ENCODE peak calls at places on chromosome 15, in five cellular contexts. F, A, P, O and B are unnamed samples.

GRCh38 chr15:58957101-58957973 is 23.9 kb upstream of the SLTM start:
- DNase-seq in F (peak; percentile 58), A (peak; percentile 90), P (peak; percentile 89), O (peak; percentile 65), B (peak; percentile 96)

GRCh38 chr15:67082007-67082536 is 16.7 kb downstream of the SMAD3 start:
- DNase-seq in F (no peak), A (peak; percentile 48), P (peak; percentile 81), O (no peak), B (no peak)

GRCh38 chr15:57382222-57382621 is 5.9 kb downstream of the CGNL1 start:
- DNase-seq in F (no peak), A (no peak), P (no peak), O (no peak), B (no peak)

GRCh38 chr15:61426466-61426865 is 197.4 kb upstream of the RORA start:
- DNase-seq in F (no peak), A (no peak), P (no peak), O (no peak), B (peak; percentile 65)

GRCh38 chr15:96329403-96329981 is 1.0 kb upstream of the NR2F2 start:
- DNase-seq in F (no peak), A (peak; percentile 38), P (no peak), O (no peak), B (no peak)

GRCh38 chr15:75817151-75817935 is 25.9 kb upstream of the UBE2Q2 start:
- DNase-seq in F (no peak), A (no peak), P (peak; percentile 79), O (no peak), B (no peak)

GRCh38 chr15:31235298-31236183 is 91.1 kb upstream of the KLF13 start:
- DNase-seq in F (no peak), A (no peak), P (no peak), O (no peak), B (no peak)

GRCh38 chr15:73849641-73850040 is 23.7 kb upstream of the TBC1D21 start:
- DNase-seq in F (no peak), A (no peak), P (no peak), O (no peak), B (no peak)

GRCh38 chr15:76345880-76346665 is 9.5 kb downstream of the ISL2 start:
- DNase-seq in F (no peak), A (peak; percentile 50), P (no peak), O (no peak), B (peak; percentile 80)

GRCh38 chr15:89419370-89419984 is 76.9 kb downstream of the RHCG start:
- DNase-seq in F (peak; percentile 27), A (peak; percentile 48), P (no peak), O (peak; percentile 85), B (peak; percentile 94)

GRCh38 chr15:93072011-93072410 is 17.0 kb downstream of the RGMA start:
- DNase-seq in F (peak; percentile 14), A (no peak), P (no peak), O (no peak), B (peak; percentile 65)

GRCh38 chr15:87702270-87702669 is 554.3 kb downstream of the NTRK3 start:
- DNase-seq in F (no peak), A (no peak), P (no peak), O (no peak), B (no peak)

GRCh38 chr15:35141743-35142356 is 56.8 kb upstream of the NANOGP8 start:
- DNase-seq in F (peak; percentile 96), A (peak; percentile 72), P (no peak), O (no peak), B (no peak)

GRCh38 chr15:91787198-91787597 is 66.3 kb upstream of the SLCO3A1 start:
- DNase-seq in F (no peak), A (no peak), P (no peak), O (no peak), B (no peak)

GRCh38 chr15:40088929-40089755 is 19.5 kb downstream of the BMF start:
- DNase-seq in F (peak; percentile 29), A (no peak), P (no peak), O (no peak), B (peak; percentile 84)

GRCh38 chr15:68278345-68279217 is 1.0 kb downstream of the FEM1B start:
- DNase-seq in F (peak; percentile 35), A (peak; percentile 42), P (peak; percentile 56), O (no peak), B (no peak)

GRCh38 chr15:99424978-99425665 is 140.7 kb upstream of the MEF2A start:
- DNase-seq in F (peak; percentile 90), A (peak; percentile 89), P (no peak), O (no peak), B (no peak)

GRCh38 chr15:49428392-49429095 is 5.5 kb downstream of the FGF7 start:
- DNase-seq in F (peak; percentile 64), A (peak; percentile 26), P (no peak), O (no peak), B (no peak)

GRCh38 chr15:99307735-99308134 is 56.5 kb downstream of the LRRC28 start:
- DNase-seq in F (peak; percentile 16), A (no peak), P (no peak), O (no peak), B (no peak)

GRCh38 chr15:89502867-89503595 is 6.6 kb upstream of the RHCG start:
- DNase-seq in F (no peak), A (peak; percentile 79), P (no peak), O (no peak), B (no peak)

GRCh38 chr15:95169701-95170459 is 938.5 kb downstream of the MCTP2 start:
- DNase-seq in F (peak; percentile 42), A (no peak), P (no peak), O (no peak), B (no peak)

GRCh38 chr15:70528816-70529215 is 234.5 kb downstream of the UACA start:
- DNase-seq in F (no peak), A (no peak), P (no peak), O (no peak), B (no peak)
- H3K4me2 ChIP-seq in F (no peak overlapping the region), A (no peak overlapping the region), P (peak overlapping the region; percentile 67), O (no peak overlapping the region), B (no peak overlapping the region)

GRCh38 chr15:85533949-85534543 is 153.6 kb downstream of the AKAP13 start:
- DNase-seq in F (no peak), A (no peak), P (peak; percentile 41), O (no peak), B (no peak)
- H3K4me2 ChIP-seq in F (no peak overlapping the region), A (no peak overlapping the region), P (no peak overlapping the region), O (no peak overlapping the region), B (no peak overlapping the region)

GRCh38 chr15:54462511-54462913 is 484.3 kb downstream of the UNC13C start:
- DNase-seq in F (no peak), A (no peak), P (no peak), O (no peak), B (no peak)
- H3K4me2 ChIP-seq in F (no peak overlapping the region), A (no peak overlapping the region), P (no peak overlapping the region), O (peak overlapping the region; percentile 11), B (no peak overlapping the region)

GRCh38 chr15:65631503-65631902 is 9.8 kb downstream of the SLC24A1 start:
- DNase-seq in F (no peak), A (no peak), P (peak; percentile 35), O (no peak), B (no peak)
- H3K4me2 ChIP-seq in F (no peak overlapping the region), A (no peak overlapping the region), P (peak overlapping the region; percentile 35), O (no peak overlapping the region), B (no peak overlapping the region)

GRCh38 chr15:51191766-51192165 is 97.1 kb upstream of the TNFAIP8L3 start:
- DNase-seq in F (no peak), A (peak; percentile 30), P (no peak), O (no peak), B (no peak)
- H3K4me2 ChIP-seq in F (no peak overlapping the region), A (peak overlapping the region; percentile 60), P (no peak overlapping the region), O (no peak overlapping the region), B (peak overlapping the region; percentile 44)

DNA sequence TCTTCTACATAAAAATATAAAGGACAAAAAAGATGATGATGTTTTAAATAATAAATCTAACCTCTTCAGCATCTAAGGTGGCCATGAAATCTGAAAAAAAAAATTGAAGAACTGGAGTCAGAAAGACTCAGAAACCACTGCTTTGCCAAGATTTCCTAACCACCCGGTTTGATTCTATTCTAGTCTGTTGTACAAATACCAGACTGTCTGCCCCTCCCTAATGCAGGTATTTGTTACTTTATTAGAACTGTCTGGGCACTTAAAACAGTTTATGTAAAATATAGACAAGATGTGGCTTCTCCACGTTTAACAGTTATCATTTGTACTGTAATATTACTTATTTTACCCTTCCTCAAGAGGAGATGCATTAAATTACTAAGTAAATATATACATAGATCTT is 48.8 kb downstream of the UACA start:
- DNase-seq in F (no peak), A (peak; percentile 41), P (no peak), O (no peak), B (no peak)
- H3K4me2 ChIP-seq in F (no peak overlapping the region), A (peak overlapping the region; percentile 46), P (no peak overlapping the region), O (no peak overlapping the region), B (no peak overlapping the region)